ENCODE peak calls at places on chromosome 1, in eight cellular contexts. S, D, H, J, F, C, L and N are unnamed samples.

GRCh38 chr1:169102567-169102966 is 3.9 kb upstream of the ATP1B1 start:
- DNase-seq in D (no peak), C (no peak), F (peak; percentile 53), H (no peak), J (peak; percentile 50), S (no peak), L (peak; percentile 75), N (peak; percentile 90)

GRCh38 chr1:181134543-181135461 is 46.3 kb downstream of the IER5 start:
- DNase-seq in H (no peak), S (no peak), J (peak; percentile 69), C (peak; percentile 76), L (peak; percentile 86), F (no peak), D (no peak), N (peak; percentile 89)

GRCh38 chr1:41526956-41527561 is 42.6 kb upstream of the EDN2 start:
- DNase-seq in D (no peak), F (no peak), J (no peak), C (no peak), H (no peak), L (no peak), S (no peak), N (no peak)

GRCh38 chr1:2914702-2915101 is 106.6 kb upstream of the ACTRT2 start:
- DNase-seq in H (no peak), F (no peak), S (no peak), J (no peak), D (no peak), L (no peak), C (no peak), N (no peak)

GRCh38 chr1:156276532-156276931 is 6.1 kb downstream of the SMG5 start:
- DNase-seq in C (no peak), L (no peak), H (no peak), S (no peak), J (no peak), D (no peak), F (no peak), N (peak; percentile 61)

GRCh38 chr1:68196676-68197075 is 35.6 kb downstream of the WLS start:
- DNase-seq in L (no peak), D (no peak), H (no peak), F (no peak), S (no peak), J (no peak), C (no peak), N (no peak)

GRCh38 chr1:22815421-22816062 is 104.9 kb downstream of the EPHB2 start:
- DNase-seq in H (no peak), C (no peak), D (no peak), F (no peak), L (no peak), J (no peak), S (no peak), N (no peak)

GRCh38 chr1:82086739-82087138 is 286.0 kb downstream of the ADGRL2 start:
- DNase-seq in J (no peak), S (no peak), D (no peak), L (peak; percentile 37), C (no peak), F (no peak), H (no peak), N (peak; percentile 16)

GRCh38 chr1:21514245-21514644 is 5.0 kb downstream of the ALPL start:
- DNase-seq in F (no peak), C (no peak), H (no peak), D (no peak), S (no peak), L (no peak), J (no peak), N (no peak)

GRCh38 chr1:38789498-38790169 is 69.9 kb downstream of the RRAGC start:
- DNase-seq in C (no peak), S (no peak), F (no peak), D (no peak), L (no peak), H (no peak), J (no peak), N (no peak)

GRCh38 chr1:6384962-6385672 is 8.4 kb downstream of the ACOT7 start:
- DNase-seq in F (peak; percentile 82), C (no peak), S (peak; percentile 46), J (no peak), H (no peak), L (no peak), D (no peak), N (peak; percentile 14)

GRCh38 chr1:59393211-59394180 is 96.6 kb downstream of the FGGY start:
- DNase-seq in H (peak; percentile 67), D (no peak), C (no peak), F (peak; percentile 70), S (peak; percentile 75), J (peak; percentile 23), L (peak; percentile 63), N (peak; percentile 96)

GRCh38 chr1:17765444-17766411 is 10.6 kb downstream of the ACTL8 start:
- DNase-seq in J (no peak), C (no peak), F (no peak), S (no peak), H (peak; percentile 73), L (peak; percentile 94), D (no peak), N (peak; percentile 97)

GRCh38 chr1:64623750-64624445 is 121.0 kb upstream of the RAVER2 start:
- DNase-seq in H (peak; percentile 35), D (no peak), C (no peak), L (peak; percentile 7), S (peak; percentile 15), J (peak; percentile 39), F (no peak), N (peak; percentile 6)

GRCh38 chr1:224856973-224857372 is 72.5 kb upstream of the DNAH14 start:
- DNase-seq in L (no peak), D (no peak), F (no peak), C (no peak), H (no peak), J (no peak), S (no peak), N (no peak)

GRCh38 chr1:33826711-33827110 is 37.2 kb upstream of the HMGB4 start:
- DNase-seq in J (no peak), D (no peak), F (no peak), H (no peak), S (no peak), L (no peak), C (no peak), N (no peak)

GRCh38 chr1:231923461-231924132 is 297.0 kb downstream of the DISC1 start:
- DNase-seq in D (no peak), C (no peak), F (no peak), J (no peak), S (no peak), L (no peak), H (no peak), N (peak; percentile 86)

GRCh38 chr1:59685666-59686065 is 129.1 kb upstream of the HOOK1 start:
- DNase-seq in C (no peak), H (no peak), J (no peak), S (no peak), D (no peak), L (no peak), F (peak; percentile 13), N (no peak)

GRCh38 chr1:151542710-151543129 is 2.6 kb downstream of the TUFT1 start:
- DNase-seq in C (no peak), S (no peak), L (peak; percentile 79), F (no peak), D (no peak), J (no peak), H (no peak), N (peak; percentile 95)

GRCh38 chr1:28156821-28157220 is 19.7 kb downstream of the PTAFR start:
- DNase-seq in H (no peak), D (no peak), J (no peak), C (no peak), F (no peak), S (no peak), L (no peak), N (no peak)

GRCh38 chr1:201140941-201141260 is 13.4 kb downstream of the TMEM9 start:
- DNase-seq in F (no peak), H (no peak), S (no peak), L (no peak), C (no peak), D (no peak), J (no peak), N (no peak)

GRCh38 chr1:226871047-226871365 is 590 bp downstream of the PSEN2 start:
- DNase-seq in F (no peak), D (no peak), C (no peak), S (no peak), J (no peak), L (no peak), H (no peak), N (no peak)

GRCh38 chr1:41423511-41424191 is 60.8 kb downstream of the EDN2 start:
- DNase-seq in J (peak; percentile 38), L (peak; percentile 20), D (no peak), S (peak; percentile 34), H (no peak), C (no peak), F (no peak), N (no peak)